ENCODE peak calls at places on chromosomes 6 and 20, in nine cellular contexts. One of them, this sample, is unnamed.

GRCh38 chr20:10536531-10536930 is 101.4 kb downstream of the SLX4IP start:
- DNase-seq in neural progenitor cell: peak; percentile 27
- DNase-seq in fibroblast of the aortic adventitia: peak; percentile 64
- DNase-seq in AG04450: no peak
- DNase-seq in tibial nerve: no peak
- DNase-seq in spleen: no peak
- DNase-seq in colonic mucosa: no peak
- DNase-seq in GM06990: no peak
- DNase-seq in astrocyte of the cerebellum: no peak
- DNase-seq in this sample: no peak

GRCh38 chr20:61439251-61439650 is 187.2 kb downstream of the CDH4 start:
- DNase-seq in neural progenitor cell: no peak
- DNase-seq in fibroblast of the aortic adventitia: no peak
- DNase-seq in AG04450: no peak
- DNase-seq in tibial nerve: no peak
- DNase-seq in spleen: no peak
- DNase-seq in colonic mucosa: no peak
- DNase-seq in GM06990: no peak
- DNase-seq in astrocyte of the cerebellum: no peak
- DNase-seq in this sample: no peak

GRCh38 chr20:50346372-50347347 is 156.0 kb downstream of the CEBPB start:
- DNase-seq in neural progenitor cell: no peak
- DNase-seq in fibroblast of the aortic adventitia: peak; percentile 93
- DNase-seq in AG04450: peak; percentile 71
- DNase-seq in tibial nerve: peak; percentile 83
- DNase-seq in spleen: peak; percentile 88
- DNase-seq in colonic mucosa: peak; percentile 83
- DNase-seq in GM06990: no peak
- DNase-seq in astrocyte of the cerebellum: peak; percentile 82
- DNase-seq in this sample: no peak

GRCh38 chr6:2739335-2739734 is 11.4 kb downstream of the MYLK4 start:
- DNase-seq in neural progenitor cell: no peak
- DNase-seq in fibroblast of the aortic adventitia: no peak
- DNase-seq in AG04450: peak; percentile 38
- DNase-seq in tibial nerve: no peak
- DNase-seq in spleen: no peak
- DNase-seq in colonic mucosa: no peak
- DNase-seq in GM06990: no peak
- DNase-seq in astrocyte of the cerebellum: peak; percentile 18
- DNase-seq in this sample: no peak

GRCh38 chr6:137827977-137828815 is 38.9 kb upstream of the TNFAIP3 start:
- DNase-seq in neural progenitor cell: no peak
- DNase-seq in fibroblast of the aortic adventitia: no peak
- DNase-seq in AG04450: no peak
- DNase-seq in tibial nerve: no peak
- DNase-seq in spleen: no peak
- DNase-seq in colonic mucosa: no peak
- DNase-seq in GM06990: peak; percentile 59
- DNase-seq in astrocyte of the cerebellum: no peak
- DNase-seq in this sample: no peak

GRCh38 chr6:98787401-98787800 is 47.0 kb upstream of the POU3F2 start:
- DNase-seq in neural progenitor cell: no peak
- DNase-seq in fibroblast of the aortic adventitia: no peak
- DNase-seq in AG04450: no peak
- DNase-seq in tibial nerve: no peak
- DNase-seq in spleen: no peak
- DNase-seq in colonic mucosa: no peak
- DNase-seq in GM06990: no peak
- DNase-seq in astrocyte of the cerebellum: no peak
- DNase-seq in this sample: no peak

GRCh38 chr6:139380611-139381010 is 6.2 kb upstream of the CITED2 start:
- DNase-seq in neural progenitor cell: no peak
- DNase-seq in fibroblast of the aortic adventitia: no peak
- DNase-seq in AG04450: no peak
- DNase-seq in tibial nerve: no peak
- DNase-seq in spleen: no peak
- DNase-seq in colonic mucosa: no peak
- DNase-seq in GM06990: no peak
- DNase-seq in astrocyte of the cerebellum: no peak
- DNase-seq in this sample: no peak

GRCh38 chr6:35299674-35300073 is 2.1 kb downstream of the DEF6 start:
- DNase-seq in neural progenitor cell: no peak
- DNase-seq in fibroblast of the aortic adventitia: no peak
- DNase-seq in AG04450: no peak
- DNase-seq in tibial nerve: peak; percentile 48
- DNase-seq in spleen: peak; percentile 84
- DNase-seq in colonic mucosa: peak; percentile 50
- DNase-seq in GM06990: no peak
- DNase-seq in astrocyte of the cerebellum: no peak
- DNase-seq in this sample: no peak

GRCh38 chr6:170074907-170075306 is 216.0 kb downstream of the DLL1 start:
- DNase-seq in neural progenitor cell: no peak
- DNase-seq in fibroblast of the aortic adventitia: no peak
- DNase-seq in AG04450: no peak
- DNase-seq in tibial nerve: no peak
- DNase-seq in spleen: peak; percentile 63
- DNase-seq in colonic mucosa: no peak
- DNase-seq in GM06990: no peak
- DNase-seq in astrocyte of the cerebellum: no peak
- DNase-seq in this sample: no peak

GRCh38 chr6:63066053-63066704 is 145.1 kb upstream of the FKBP1C start:
- DNase-seq in neural progenitor cell: no peak
- DNase-seq in fibroblast of the aortic adventitia: no peak
- DNase-seq in AG04450: no peak
- DNase-seq in tibial nerve: no peak
- DNase-seq in spleen: no peak
- DNase-seq in colonic mucosa: no peak
- DNase-seq in GM06990: no peak
- DNase-seq in astrocyte of the cerebellum: no peak
- DNase-seq in this sample: peak; percentile 1

GRCh38 chr20:58214310-58214709 is 14.1 kb downstream of the ANKRD60 start:
- DNase-seq in neural progenitor cell: no peak
- DNase-seq in fibroblast of the aortic adventitia: no peak
- DNase-seq in AG04450: no peak
- DNase-seq in tibial nerve: no peak
- DNase-seq in spleen: no peak
- DNase-seq in colonic mucosa: no peak
- DNase-seq in GM06990: no peak
- DNase-seq in astrocyte of the cerebellum: no peak
- DNase-seq in this sample: no peak

GRCh38 chr6:108622601-108623335 is 62.1 kb downstream of the FOXO3 start:
- DNase-seq in neural progenitor cell: no peak
- DNase-seq in fibroblast of the aortic adventitia: peak; percentile 96
- DNase-seq in AG04450: peak; percentile 79
- DNase-seq in tibial nerve: peak; percentile 63
- DNase-seq in spleen: no peak
- DNase-seq in colonic mucosa: no peak
- DNase-seq in GM06990: no peak
- DNase-seq in astrocyte of the cerebellum: peak; percentile 74
- DNase-seq in this sample: no peak

DNA sequence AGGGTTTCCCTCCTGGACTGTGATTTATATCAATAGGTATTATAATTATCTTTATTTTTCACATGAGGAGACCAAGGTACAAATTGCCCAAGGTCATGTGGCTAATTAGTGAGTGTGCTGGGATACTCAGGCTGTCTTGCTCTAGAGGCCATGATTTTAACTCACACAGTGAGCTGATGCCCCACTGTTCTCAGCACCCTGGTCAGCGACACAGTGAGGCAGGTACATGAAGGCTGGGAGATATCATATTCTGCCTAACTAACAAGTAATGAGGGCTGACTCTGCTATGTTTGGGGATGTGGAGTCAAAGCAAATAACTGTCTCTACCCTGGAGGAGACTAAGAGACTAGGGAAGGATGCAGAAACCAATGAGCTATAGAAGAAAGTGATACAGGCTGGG is 501.1 kb downstream of the PTPRT start:
- DNase-seq in neural progenitor cell: peak; percentile 31
- DNase-seq in fibroblast of the aortic adventitia: no peak
- DNase-seq in AG04450: no peak
- DNase-seq in tibial nerve: no peak
- DNase-seq in spleen: no peak
- DNase-seq in colonic mucosa: no peak
- DNase-seq in GM06990: no peak
- DNase-seq in astrocyte of the cerebellum: no peak
- DNase-seq in this sample: no peak
- H3K4me3 ChIP-seq in neural progenitor cell: no peak overlapping the region
- H3K4me3 ChIP-seq in fibroblast of the aortic adventitia: no peak overlapping the region
- H3K4me3 ChIP-seq in AG04450: no peak overlapping the region
- H3K4me3 ChIP-seq in tibial nerve: no peak overlapping the region
- H3K4me3 ChIP-seq in spleen: no peak overlapping the region
- H3K4me3 ChIP-seq in colonic mucosa: no peak overlapping the region
- H3K4me3 ChIP-seq in GM06990: no peak overlapping the region
- H3K4me3 ChIP-seq in astrocyte of the cerebellum: no peak overlapping the region
- H3K4me3 ChIP-seq in this sample: no peak overlapping the region

DNA sequence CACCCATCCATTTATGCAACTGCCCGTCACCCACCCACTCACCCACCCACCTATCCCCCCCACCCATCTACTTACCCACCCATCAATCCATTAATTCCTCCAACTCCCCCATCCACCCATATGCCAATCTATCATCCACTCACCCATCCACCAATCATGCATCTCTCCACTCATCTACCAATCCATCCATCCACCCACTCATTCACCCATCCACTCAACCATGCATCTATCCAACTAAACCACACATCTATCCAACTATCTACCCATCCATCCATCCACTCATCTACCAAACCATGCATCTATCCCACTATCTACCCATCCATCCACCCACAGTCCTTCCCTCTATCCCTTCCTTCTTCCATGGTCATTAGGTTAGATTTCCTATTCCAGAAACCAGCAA is 43.0 kb downstream of the ARHGAP40 start:
- DNase-seq in neural progenitor cell: no peak
- DNase-seq in fibroblast of the aortic adventitia: no peak
- DNase-seq in AG04450: no peak
- DNase-seq in tibial nerve: no peak
- DNase-seq in spleen: no peak
- DNase-seq in colonic mucosa: no peak
- DNase-seq in GM06990: no peak
- DNase-seq in astrocyte of the cerebellum: no peak
- DNase-seq in this sample: no peak
- TF ChIP-seq CTCF in neural progenitor cell: no peak
- TF ChIP-seq CTCF in fibroblast of the aortic adventitia: no peak
- TF ChIP-seq CTCF in AG04450: no peak
- TF ChIP-seq CTCF in tibial nerve: no peak
- TF ChIP-seq CTCF in spleen: no peak
- TF ChIP-seq CTCF in colonic mucosa: no peak
- TF ChIP-seq CTCF in GM06990: no peak
- TF ChIP-seq CTCF in astrocyte of the cerebellum: no peak
- TF ChIP-seq CTCF in this sample: no peak

DNA sequence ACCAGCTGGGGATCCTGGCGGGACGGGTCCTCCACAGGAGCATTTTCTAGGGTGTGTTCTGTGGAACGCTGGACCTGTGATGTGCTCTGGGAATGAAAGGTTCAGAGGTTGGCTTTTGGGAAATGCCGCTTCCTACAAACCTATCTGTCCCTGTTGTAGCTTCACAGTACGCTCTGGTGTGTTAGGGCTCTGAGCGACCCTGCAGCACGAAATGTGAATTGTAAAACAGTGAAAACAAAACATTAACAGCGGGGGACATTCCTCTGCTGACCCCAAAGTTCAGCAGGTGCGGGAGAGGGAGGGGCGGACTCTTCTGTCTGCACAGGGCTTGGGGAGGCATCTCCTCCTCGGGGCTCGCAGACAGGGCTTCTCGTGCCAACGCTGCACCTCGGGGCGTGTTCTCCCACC is 155.9 kb downstream of the NRN1 start:
- DNase-seq in neural progenitor cell: peak; percentile 95
- DNase-seq in fibroblast of the aortic adventitia: no peak
- DNase-seq in AG04450: no peak
- DNase-seq in tibial nerve: no peak
- DNase-seq in spleen: no peak
- DNase-seq in colonic mucosa: peak; percentile 27
- DNase-seq in GM06990: no peak
- DNase-seq in astrocyte of the cerebellum: no peak
- DNase-seq in this sample: no peak
- H3K4me3 ChIP-seq in neural progenitor cell: peak overlapping the region; percentile 50
- H3K4me3 ChIP-seq in fibroblast of the aortic adventitia: no peak overlapping the region
- H3K4me3 ChIP-seq in AG04450: no peak overlapping the region
- H3K4me3 ChIP-seq in tibial nerve: peak overlapping the region; percentile 48
- H3K4me3 ChIP-seq in spleen: peak overlapping the region; percentile 41
- H3K4me3 ChIP-seq in colonic mucosa: peak overlapping the region; percentile 52
- H3K4me3 ChIP-seq in GM06990: peak overlapping the region; percentile 31
- H3K4me3 ChIP-seq in astrocyte of the cerebellum: peak overlapping the region; percentile 37
- H3K4me3 ChIP-seq in this sample: no peak overlapping the region

GRCh38 chr20:56249244-56249955 is 868 bp downstream of the MC3R start:
- DNase-seq in neural progenitor cell: peak; percentile 61
- DNase-seq in fibroblast of the aortic adventitia: no peak
- DNase-seq in AG04450: no peak
- DNase-seq in tibial nerve: no peak
- DNase-seq in spleen: no peak
- DNase-seq in colonic mucosa: peak; percentile 23
- DNase-seq in GM06990: peak; percentile 31
- DNase-seq in astrocyte of the cerebellum: no peak
- DNase-seq in this sample: no peak

GRCh38 chr20:56244259-56244658 is 4.3 kb upstream of the MC3R start:
- DNase-seq in neural progenitor cell: no peak
- DNase-seq in fibroblast of the aortic adventitia: no peak
- DNase-seq in AG04450: no peak
- DNase-seq in tibial nerve: no peak
- DNase-seq in spleen: no peak
- DNase-seq in colonic mucosa: no peak
- DNase-seq in GM06990: no peak
- DNase-seq in astrocyte of the cerebellum: no peak
- DNase-seq in this sample: no peak

GRCh38 chr20:56245761-56246160 is 2.8 kb upstream of the MC3R start:
- DNase-seq in neural progenitor cell: no peak
- DNase-seq in fibroblast of the aortic adventitia: no peak
- DNase-seq in AG04450: no peak
- DNase-seq in tibial nerve: no peak
- DNase-seq in spleen: no peak
- DNase-seq in colonic mucosa: no peak
- DNase-seq in GM06990: no peak
- DNase-seq in astrocyte of the cerebellum: no peak
- DNase-seq in this sample: no peak

DNA sequence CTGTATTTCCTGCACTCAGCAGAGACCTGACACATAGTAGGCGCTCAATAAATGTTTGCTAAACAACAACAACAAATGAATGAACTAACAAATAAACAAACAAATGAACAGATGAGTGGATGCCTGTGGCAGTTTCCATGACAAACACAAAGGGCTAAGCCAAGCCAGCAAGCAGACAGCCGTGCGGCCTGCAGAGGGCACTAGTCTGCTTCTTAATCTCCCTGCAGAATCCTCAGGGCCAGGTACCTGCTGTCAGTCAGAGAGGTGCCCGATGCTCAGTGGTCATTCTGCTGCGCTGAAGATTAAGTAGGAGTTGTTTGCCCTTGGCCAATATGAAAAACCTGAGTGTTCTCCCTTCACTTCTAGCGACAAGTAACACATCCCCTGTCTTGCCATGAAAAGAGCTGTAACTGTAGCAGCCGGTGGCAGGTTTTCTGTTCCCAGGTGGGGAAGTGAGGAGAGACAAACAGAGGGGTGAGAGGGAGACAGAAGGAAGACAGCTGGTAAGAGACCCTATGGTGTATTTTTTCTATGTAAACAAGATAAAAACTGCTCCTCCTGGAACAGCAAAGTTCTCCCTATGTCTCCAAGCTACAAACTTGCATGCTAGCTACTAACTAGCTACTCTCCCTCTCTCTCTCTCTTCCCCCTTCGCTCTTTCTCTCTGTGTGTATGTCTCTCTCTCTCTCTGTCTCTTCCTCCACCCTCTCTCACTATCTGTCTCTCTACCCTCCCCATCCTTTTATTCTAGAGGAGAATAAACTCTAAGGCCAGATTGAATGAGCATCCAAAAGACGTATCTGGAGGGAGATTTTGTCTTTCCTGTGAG is at the start of gene MC3R:
- DNase-seq in neural progenitor cell: peak; percentile 75
- DNase-seq in fibroblast of the aortic adventitia: peak; percentile 23
- DNase-seq in AG04450: no peak
- DNase-seq in tibial nerve: peak; percentile 10
- DNase-seq in spleen: no peak
- DNase-seq in colonic mucosa: peak; percentile 32
- DNase-seq in GM06990: no peak
- DNase-seq in astrocyte of the cerebellum: no peak
- DNase-seq in this sample: no peak
- TF ChIP-seq CTCF in neural progenitor cell: peak; percentile 82
- TF ChIP-seq CTCF in fibroblast of the aortic adventitia: peak; percentile 36
- TF ChIP-seq CTCF in AG04450: peak; percentile 60
- TF ChIP-seq CTCF in tibial nerve: peak; percentile 32
- TF ChIP-seq CTCF in spleen: no peak
- TF ChIP-seq CTCF in colonic mucosa: peak; percentile 58
- TF ChIP-seq CTCF in GM06990: peak; percentile 84
- TF ChIP-seq CTCF in astrocyte of the cerebellum: peak; percentile 51
- TF ChIP-seq CTCF in this sample: peak; percentile 88